ENCODE peak calls at places on chromosomes 1 and 21, in seven cellular contexts. One of them, this sample, is unnamed.

GRCh38 chr1:119987112-119987511 is 82.3 kb downstream of the NOTCH2 start:
- DNase-seq in hepatocyte: peak; percentile 40
- DNase-seq in PC-9: peak; percentile 7
- DNase-seq in astrocyte of the cerebellum: peak; percentile 66
- DNase-seq in AG10803: peak; percentile 95
- DNase-seq in fibroblast of lung: peak; percentile 97
- DNase-seq in stomach: no peak
- DNase-seq in this sample: peak; percentile 92

GRCh38 chr1:230215049-230215448 is 148.0 kb downstream of the GALNT2 start:
- DNase-seq in hepatocyte: peak; percentile 55
- DNase-seq in astrocyte of the cerebellum: peak; percentile 64
- DNase-seq in AG10803: peak; percentile 43
- DNase-seq in stomach: peak; percentile 66
- DNase-seq in PC-9: no peak
- DNase-seq in fibroblast of lung: peak; percentile 60
- DNase-seq in this sample: peak; percentile 56

GRCh38 chr1:227788279-227789041 is 27.0 kb upstream of the PRSS38 start:
- DNase-seq in PC-9: peak; percentile 96
- DNase-seq in fibroblast of lung: no peak
- DNase-seq in stomach: peak; percentile 43
- DNase-seq in AG10803: no peak
- DNase-seq in astrocyte of the cerebellum: no peak
- DNase-seq in hepatocyte: peak; percentile 83
- DNase-seq in this sample: no peak

GRCh38 chr1:15574741-15575140 is 10.1 kb downstream of the AGMAT start:
- DNase-seq in fibroblast of lung: no peak
- DNase-seq in stomach: no peak
- DNase-seq in PC-9: no peak
- DNase-seq in AG10803: no peak
- DNase-seq in hepatocyte: no peak
- DNase-seq in astrocyte of the cerebellum: no peak
- DNase-seq in this sample: no peak

GRCh38 chr1:213281610-213282316 is 230.7 kb downstream of the RPS6KC1 start:
- DNase-seq in stomach: no peak
- DNase-seq in astrocyte of the cerebellum: no peak
- DNase-seq in PC-9: no peak
- DNase-seq in hepatocyte: no peak
- DNase-seq in fibroblast of lung: no peak
- DNase-seq in AG10803: no peak
- DNase-seq in this sample: no peak

GRCh38 chr1:98090351-98090750 is 169.5 kb upstream of the DPYD start:
- DNase-seq in fibroblast of lung: peak; percentile 65
- DNase-seq in astrocyte of the cerebellum: no peak
- DNase-seq in AG10803: peak; percentile 87
- DNase-seq in stomach: no peak
- DNase-seq in hepatocyte: no peak
- DNase-seq in PC-9: no peak
- DNase-seq in this sample: no peak

GRCh38 chr21:22575165-22575584 is 1577.0 kb downstream of the NCAM2 start:
- DNase-seq in fibroblast of lung: no peak
- DNase-seq in hepatocyte: peak; percentile 41
- DNase-seq in stomach: no peak
- DNase-seq in astrocyte of the cerebellum: no peak
- DNase-seq in AG10803: no peak
- DNase-seq in PC-9: no peak
- DNase-seq in this sample: no peak

GRCh38 chr1:244633140-244633539 is 19.8 kb upstream of the DESI2 start:
- DNase-seq in PC-9: no peak
- DNase-seq in stomach: no peak
- DNase-seq in AG10803: no peak
- DNase-seq in hepatocyte: no peak
- DNase-seq in fibroblast of lung: no peak
- DNase-seq in astrocyte of the cerebellum: no peak
- DNase-seq in this sample: no peak

GRCh38 chr1:211257831-211258225 is 1.3 kb upstream of the RCOR3 start:
- DNase-seq in fibroblast of lung: peak; percentile 27
- DNase-seq in PC-9: no peak
- DNase-seq in AG10803: peak; percentile 12
- DNase-seq in astrocyte of the cerebellum: peak; percentile 4
- DNase-seq in stomach: no peak
- DNase-seq in hepatocyte: no peak
- DNase-seq in this sample: no peak

GRCh38 chr1:232110281-232111090 is 483.9 kb downstream of the DISC1 start:
- DNase-seq in PC-9: no peak
- DNase-seq in AG10803: peak; percentile 98
- DNase-seq in stomach: no peak
- DNase-seq in fibroblast of lung: peak; percentile 83
- DNase-seq in hepatocyte: peak; percentile 16
- DNase-seq in astrocyte of the cerebellum: peak; percentile 66
- DNase-seq in this sample: peak; percentile 74

GRCh38 chr21:41230530-41230929 is 62.6 kb downstream of the BACE2 start:
- DNase-seq in PC-9: no peak
- DNase-seq in stomach: no peak
- DNase-seq in AG10803: no peak
- DNase-seq in hepatocyte: no peak
- DNase-seq in fibroblast of lung: no peak
- DNase-seq in astrocyte of the cerebellum: no peak
- DNase-seq in this sample: no peak

GRCh38 chr1:187509091-187509490 is 680.3 kb downstream of the PLA2G4A start:
- DNase-seq in AG10803: no peak
- DNase-seq in PC-9: no peak
- DNase-seq in stomach: no peak
- DNase-seq in fibroblast of lung: peak; percentile 20
- DNase-seq in astrocyte of the cerebellum: no peak
- DNase-seq in hepatocyte: no peak
- DNase-seq in this sample: no peak

GRCh38 chr1:233912447-233912846 is 8.0 kb downstream of the SLC35F3 start:
- DNase-seq in stomach: no peak
- DNase-seq in hepatocyte: no peak
- DNase-seq in astrocyte of the cerebellum: no peak
- DNase-seq in AG10803: no peak
- DNase-seq in fibroblast of lung: no peak
- DNase-seq in PC-9: no peak
- DNase-seq in this sample: no peak

GRCh38 chr1:164446020-164446419 is 113.0 kb upstream of the PBX1 start:
- DNase-seq in PC-9: no peak
- DNase-seq in astrocyte of the cerebellum: no peak
- DNase-seq in fibroblast of lung: no peak
- DNase-seq in hepatocyte: no peak
- DNase-seq in stomach: no peak
- DNase-seq in AG10803: no peak
- DNase-seq in this sample: no peak

GRCh38 chr21:43859747-43860214 is 5.2 kb upstream of the AGPAT3 start:
- DNase-seq in hepatocyte: no peak
- DNase-seq in stomach: no peak
- DNase-seq in PC-9: no peak
- DNase-seq in fibroblast of lung: no peak
- DNase-seq in astrocyte of the cerebellum: no peak
- DNase-seq in AG10803: no peak
- DNase-seq in this sample: no peak

GRCh38 chr1:184152944-184153343 is 101.4 kb downstream of the TSEN15 start:
- DNase-seq in AG10803: no peak
- DNase-seq in stomach: no peak
- DNase-seq in PC-9: no peak
- DNase-seq in fibroblast of lung: no peak
- DNase-seq in hepatocyte: no peak
- DNase-seq in astrocyte of the cerebellum: no peak
- DNase-seq in this sample: no peak

GRCh38 chr1:6625579-6626149 is 996 bp downstream of the THAP3 start:
- DNase-seq in AG10803: peak; percentile 79
- DNase-seq in stomach: peak; percentile 38
- DNase-seq in hepatocyte: peak; percentile 32
- DNase-seq in PC-9: peak; percentile 7
- DNase-seq in astrocyte of the cerebellum: no peak
- DNase-seq in fibroblast of lung: peak; percentile 54
- DNase-seq in this sample: peak; percentile 41

GRCh38 chr1:166944186-166944967 is 31.0 kb downstream of the ILDR2 start:
- DNase-seq in fibroblast of lung: peak; percentile 98
- DNase-seq in PC-9: no peak
- DNase-seq in astrocyte of the cerebellum: peak; percentile 89
- DNase-seq in stomach: no peak
- DNase-seq in AG10803: peak; percentile 42
- DNase-seq in hepatocyte: no peak
- DNase-seq in this sample: peak; percentile 79

GRCh38 chr1:3441449-3441848 is 13.0 kb upstream of the ARHGEF16 start:
- DNase-seq in hepatocyte: no peak
- DNase-seq in PC-9: no peak
- DNase-seq in AG10803: no peak
- DNase-seq in stomach: no peak
- DNase-seq in astrocyte of the cerebellum: no peak
- DNase-seq in fibroblast of lung: no peak
- DNase-seq in this sample: no peak

GRCh38 chr1:178682886-178683285 is 42.2 kb upstream of the RALGPS2 start:
- DNase-seq in PC-9: no peak
- DNase-seq in AG10803: no peak
- DNase-seq in astrocyte of the cerebellum: no peak
- DNase-seq in fibroblast of lung: no peak
- DNase-seq in hepatocyte: no peak
- DNase-seq in stomach: no peak
- DNase-seq in this sample: no peak

GRCh38 chr1:61202854-61203603 is 120.7 kb downstream of the NFIA start:
- DNase-seq in astrocyte of the cerebellum: no peak
- DNase-seq in hepatocyte: no peak
- DNase-seq in stomach: no peak
- DNase-seq in fibroblast of lung: no peak
- DNase-seq in AG10803: peak; percentile 57
- DNase-seq in PC-9: no peak
- DNase-seq in this sample: no peak

GRCh38 chr1:160978510-160978927 is 23.9 kb upstream of the ITLN2 start:
- DNase-seq in PC-9: no peak
- DNase-seq in hepatocyte: no peak
- DNase-seq in astrocyte of the cerebellum: no peak
- DNase-seq in stomach: peak; percentile 87
- DNase-seq in fibroblast of lung: no peak
- DNase-seq in AG10803: no peak
- DNase-seq in this sample: peak; percentile 18
- H3K4me3 ChIP-seq in PC-9: no peak overlapping the region
- H3K4me3 ChIP-seq in hepatocyte: no peak overlapping the region
- H3K4me3 ChIP-seq in astrocyte of the cerebellum: no peak overlapping the region
- H3K4me3 ChIP-seq in stomach: no peak overlapping the region
- H3K4me3 ChIP-seq in fibroblast of lung: no peak overlapping the region
- H3K4me3 ChIP-seq in AG10803: no peak overlapping the region
- H3K4me3 ChIP-seq in this sample: no peak overlapping the region

DNA sequence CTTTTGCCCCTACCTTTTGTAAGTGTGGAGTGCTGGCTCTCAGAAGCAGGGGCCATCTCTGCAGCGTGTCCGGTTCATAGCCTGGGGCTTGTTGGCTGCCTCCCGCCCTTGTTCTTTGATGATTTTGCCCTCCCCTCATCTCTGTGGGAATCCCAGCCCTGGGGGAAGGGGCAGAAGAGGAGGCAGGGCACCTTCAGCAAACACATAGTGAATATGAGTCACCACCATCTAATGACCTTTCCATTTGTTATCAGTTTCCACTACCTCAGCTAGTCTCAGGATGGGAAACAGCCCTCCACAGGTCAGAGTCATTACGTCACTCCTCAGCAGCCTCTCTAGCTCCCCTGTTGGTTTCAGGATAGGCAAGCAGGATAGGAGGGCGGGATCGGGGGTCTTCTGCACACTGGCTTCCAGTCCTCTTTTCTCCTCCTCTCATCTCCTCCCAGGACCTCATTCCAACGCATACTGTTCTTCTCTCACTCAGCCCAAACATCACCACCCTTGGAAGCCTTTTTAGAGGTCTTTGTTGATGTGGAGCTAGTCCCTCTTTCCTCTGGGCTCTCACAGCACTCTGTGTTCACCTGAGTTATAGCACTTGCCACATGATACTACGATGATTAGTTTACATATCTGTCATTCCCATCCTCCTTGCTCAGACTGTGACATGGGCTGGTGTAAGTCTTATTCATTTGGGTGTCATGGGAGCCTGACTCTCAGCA is 15.8 kb downstream of the GADD45A start:
- DNase-seq in PC-9: peak; percentile 84
- DNase-seq in stomach: no peak
- DNase-seq in astrocyte of the cerebellum: peak; percentile 34
- DNase-seq in hepatocyte: peak; percentile 90
- DNase-seq in AG10803: no peak
- DNase-seq in fibroblast of lung: peak; percentile 78
- DNase-seq in this sample: peak; percentile 78
- TF ChIP-seq CTCF in PC-9: peak; percentile 55
- TF ChIP-seq CTCF in stomach: no peak
- TF ChIP-seq CTCF in astrocyte of the cerebellum: peak; percentile 29
- TF ChIP-seq CTCF in hepatocyte: peak; percentile 45
- TF ChIP-seq CTCF in AG10803: no peak
- TF ChIP-seq CTCF in fibroblast of lung: peak; percentile 13
- TF ChIP-seq CTCF in this sample: peak; percentile 71

GRCh38 chr21:29295066-29295650 is 3.6 kb upstream of the BACH1 start:
- DNase-seq in AG10803: no peak
- DNase-seq in fibroblast of lung: no peak
- DNase-seq in astrocyte of the cerebellum: no peak
- DNase-seq in PC-9: no peak
- DNase-seq in hepatocyte: no peak
- DNase-seq in stomach: no peak
- DNase-seq in this sample: no peak

GRCh38 chr21:29296452-29296851 is 2.3 kb upstream of the BACH1 start:
- DNase-seq in astrocyte of the cerebellum: no peak
- DNase-seq in fibroblast of lung: no peak
- DNase-seq in hepatocyte: no peak
- DNase-seq in stomach: no peak
- DNase-seq in PC-9: no peak
- DNase-seq in AG10803: no peak
- DNase-seq in this sample: no peak

GRCh38 chr21:29289317-29289716 is 9.4 kb upstream of the BACH1 start:
- DNase-seq in PC-9: no peak
- DNase-seq in stomach: no peak
- DNase-seq in fibroblast of lung: no peak
- DNase-seq in hepatocyte: no peak
- DNase-seq in astrocyte of the cerebellum: no peak
- DNase-seq in AG10803: no peak
- DNase-seq in this sample: no peak

GRCh38 chr21:29290245-29290644 is 8.5 kb upstream of the BACH1 start:
- DNase-seq in fibroblast of lung: no peak
- DNase-seq in stomach: no peak
- DNase-seq in PC-9: no peak
- DNase-seq in AG10803: no peak
- DNase-seq in hepatocyte: peak; percentile 50
- DNase-seq in astrocyte of the cerebellum: no peak
- DNase-seq in this sample: no peak

GRCh38 chr21:29293495-29293894 is 5.2 kb upstream of the BACH1 start:
- DNase-seq in hepatocyte: no peak
- DNase-seq in fibroblast of lung: no peak
- DNase-seq in PC-9: no peak
- DNase-seq in stomach: no peak
- DNase-seq in astrocyte of the cerebellum: no peak
- DNase-seq in AG10803: no peak
- DNase-seq in this sample: no peak
- H3K4me3 ChIP-seq in hepatocyte: no peak overlapping the region
- H3K4me3 ChIP-seq in fibroblast of lung: no peak overlapping the region
- H3K4me3 ChIP-seq in PC-9: no peak overlapping the region
- H3K4me3 ChIP-seq in stomach: no peak overlapping the region
- H3K4me3 ChIP-seq in astrocyte of the cerebellum: no peak overlapping the region
- H3K4me3 ChIP-seq in AG10803: no peak overlapping the region
- H3K4me3 ChIP-seq in this sample: no peak overlapping the region

DNA sequence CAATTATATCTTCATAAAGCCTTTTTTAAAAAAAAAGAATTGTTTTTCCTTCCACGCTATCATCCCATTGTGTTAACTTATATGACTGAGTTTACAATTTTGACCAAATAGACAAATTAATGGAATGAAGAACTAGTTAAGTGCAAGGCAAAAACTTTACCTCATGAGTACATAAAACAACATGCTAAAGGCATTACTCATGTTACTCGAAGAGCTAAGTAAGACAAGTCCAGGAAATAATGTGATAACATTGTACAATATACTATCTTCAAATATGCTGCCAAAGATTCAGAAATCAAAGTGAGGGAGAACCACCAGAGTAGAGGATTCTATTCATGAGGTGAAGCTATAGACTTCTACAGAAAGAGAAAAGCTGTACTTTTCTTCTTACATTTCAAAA is 24.2 kb upstream of the DYNLT5 start:
- DNase-seq in stomach: no peak
- DNase-seq in astrocyte of the cerebellum: no peak
- DNase-seq in hepatocyte: no peak
- DNase-seq in fibroblast of lung: peak; percentile 56
- DNase-seq in AG10803: peak; percentile 11
- DNase-seq in PC-9: no peak
- DNase-seq in this sample: no peak
- TF ChIP-seq CTCF in stomach: no peak
- TF ChIP-seq CTCF in astrocyte of the cerebellum: no peak
- TF ChIP-seq CTCF in hepatocyte: no peak
- TF ChIP-seq CTCF in fibroblast of lung: no peak
- TF ChIP-seq CTCF in AG10803: no peak
- TF ChIP-seq CTCF in PC-9: no peak
- TF ChIP-seq CTCF in this sample: no peak